ENCODE peak calls at places on chromosomes 3 and 15, in eight cellular contexts. D is Panc1, O is heart left ventricle, S is transverse colon, R is mammary epithelial cell, N is esophagus muscularis mucosa, B is breast epithelium, G is IMR-90. C is an unnamed sample. For H3K4me1, the result is how much of the 10 kb centered on the place peaks cover.

GRCh38 chr3:63207066-63207590 is 71.0 kb upstream of the SYNPR start:
- DNase-seq in B (no peak), D (no peak), R (no peak), N (no peak), G (no peak), S (no peak), O (no peak), C (no peak)

GRCh38 chr3:194572131-194572789 is 61.0 kb downstream of the TMEM44 start:
- DNase-seq in R (peak), S (peak), G (peak), O (peak), N (no peak), D (no peak), B (peak), C (peak)

GRCh38 chr3:159219231-159219630 is 417.4 kb downstream of the MFSD1 start:
- DNase-seq in G (no peak), B (no peak), D (no peak), O (no peak), N (no peak), R (no peak), S (no peak), C (no peak)

GRCh38 chr3:50122661-50123391 is 32.3 kb upstream of the SEMA3F start:
- DNase-seq in G (no peak), N (no peak), O (no peak), D (no peak), R (no peak), S (no peak), B (no peak), C (no peak)

GRCh38 chr3:152026033-152026556 is 152.7 kb downstream of the SUCNR1 start:
- DNase-seq in D (peak), R (peak), N (no peak), O (no peak), G (peak), B (no peak), S (no peak), C (no peak)

GRCh38 chr3:139251529-139251928 is 92.3 kb upstream of the MRPS22 start:
- DNase-seq in B (no peak), G (no peak), R (no peak), N (no peak), S (no peak), O (no peak), D (no peak), C (no peak)

GRCh38 chr15:73602992-73603391 is 30.2 kb downstream of the NPTN start:
- DNase-seq in G (no peak), O (no peak), N (no peak), D (no peak), B (no peak), S (no peak), R (no peak), C (no peak)

GRCh38 chr15:62549345-62549970 is 384.4 kb upstream of the C2CD4B start:
- DNase-seq in R (peak), N (no peak), B (no peak), D (peak), O (no peak), S (peak), G (peak), C (no peak)

GRCh38 chr3:195117978-195118581 is 152.9 kb downstream of the XXYLT1 start:
- DNase-seq in O (no peak), S (peak), R (peak), G (peak), B (no peak), D (no peak), N (no peak), C (no peak)

GRCh38 chr15:73318463-73319351 is 50.1 kb downstream of the HCN4 start:
- DNase-seq in O (no peak), B (no peak), S (no peak), N (no peak), R (no peak), D (no peak), G (no peak), C (no peak)

GRCh38 chr3:15266510-15267376 is 60.7 kb downstream of the CAPN7 start:
- DNase-seq in B (no peak), G (no peak), N (peak), O (no peak), D (no peak), R (no peak), S (no peak), C (no peak)

GRCh38 chr3:105752791-105753415 is 115.9 kb downstream of the CBLB start:
- DNase-seq in G (no peak), S (peak), D (no peak), B (no peak), N (no peak), O (no peak), R (peak), C (no peak)

GRCh38 chr3:189567322-189567721 is 63.9 kb upstream of the TP63 start:
- DNase-seq in N (no peak), D (no peak), S (no peak), R (no peak), G (no peak), B (no peak), O (no peak), C (no peak)

GRCh38 chr15:99732268-99732641 is 982 bp downstream of the LYSMD4 start:
- DNase-seq in G (peak), N (no peak), B (no peak), O (no peak), S (no peak), D (no peak), R (peak), C (no peak)

GRCh38 chr3:45949432-45949831 is 6.2 kb downstream of the CXCR6 start:
- DNase-seq in N (no peak), D (no peak), R (no peak), G (no peak), B (no peak), S (no peak), O (no peak), C (no peak)

GRCh38 chr15:68497206-68497910 is 65.4 kb upstream of the ITGA11 start:
- DNase-seq in O (no peak), D (no peak), S (no peak), G (peak), N (peak), B (no peak), R (no peak), C (no peak)

GRCh38 chr3:42180901-42181300 is 85.1 kb downstream of the CCK start:
- DNase-seq in S (peak), O (no peak), N (no peak), B (peak), R (peak), D (no peak), G (no peak), C (no peak)

GRCh38 chr3:177104299-177104992 is 92.8 kb downstream of the TBL1XR1 start:
- DNase-seq in S (no peak), O (no peak), G (no peak), R (no peak), B (no peak), D (no peak), N (no peak), C (no peak)

GRCh38 chr15:65862682-65863081 is 6.6 kb upstream of the RAB11A start:
- DNase-seq in D (no peak), O (no peak), B (no peak), S (peak), G (peak), R (peak), N (no peak), C (no peak)

GRCh38 chr15:45785897-45786296 is 151.1 kb downstream of the SQOR start:
- DNase-seq in O (no peak), G (no peak), S (no peak), B (no peak), R (no peak), N (no peak), D (no peak), C (no peak)

GRCh38 chr15:101538177-101538576 is 48.7 kb upstream of the PCSK6 start:
- DNase-seq in G (no peak), B (no peak), N (peak), O (no peak), D (no peak), S (no peak), R (no peak), C (no peak)

GRCh38 chr15:90038639-90039095 is 37.5 kb downstream of the ZNF710 start:
- DNase-seq in N (no peak), G (no peak), O (no peak), D (no peak), B (no peak), S (no peak), R (peak), C (no peak)

GRCh38 chr15:97482521-97482920 is 478.0 kb upstream of the ARRDC4 start:
- DNase-seq in O (no peak), N (no peak), S (no peak), D (no peak), G (no peak), B (no peak), R (no peak), C (no peak)
- TF ChIP-seq CTCF in O (no peak), N (no peak), S (no peak), D (no peak), G (no peak), B (no peak), R (no peak), C (peak)

DNA sequence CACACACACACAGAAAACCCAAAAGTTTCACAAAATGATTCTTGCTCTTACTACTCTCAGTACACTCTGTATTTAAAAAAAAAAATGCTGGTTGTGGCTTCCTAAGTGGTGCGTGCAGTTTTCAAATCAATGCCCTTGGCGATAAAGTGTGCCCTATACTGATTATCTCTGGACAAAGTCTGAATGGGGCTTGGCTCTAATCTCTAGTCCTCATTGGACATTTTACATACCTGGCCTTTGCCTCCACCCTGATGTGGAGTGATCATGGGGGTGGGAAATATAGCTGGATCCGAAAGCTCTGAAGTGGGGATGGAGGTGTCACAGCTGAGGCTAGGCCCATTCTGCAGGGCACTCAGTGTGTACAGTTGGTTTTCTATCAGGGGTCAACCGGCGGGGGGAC is 14.1 kb downstream of the B3GNT5 start:
- DNase-seq in B (no peak), G (no peak), O (no peak), S (no peak), N (no peak), R (no peak), D (no peak), C (no peak)
- H3K4me1 ChIP-seq in B (under half), G (under half), O (under half), S (under half), N (under half), R (half or more), D (under half), C (under half)

GRCh38 chr3:150238995-150239612 is 169.0 kb upstream of the TSC22D2 start:
- DNase-seq in G (no peak), O (no peak), N (no peak), R (peak), B (no peak), S (peak), D (no peak), C (no peak)

GRCh38 chr3:150239764-150240163 is 168.3 kb upstream of the TSC22D2 start:
- DNase-seq in N (no peak), S (no peak), O (no peak), B (no peak), G (no peak), R (no peak), D (no peak), C (no peak)

GRCh38 chr3:150240891-150241290 is 167.2 kb upstream of the TSC22D2 start:
- DNase-seq in D (no peak), O (no peak), B (no peak), R (no peak), S (no peak), G (no peak), N (no peak), C (no peak)

GRCh38 chr3:150243466-150243865 is 164.6 kb upstream of the TSC22D2 start:
- DNase-seq in S (no peak), G (no peak), R (no peak), D (no peak), N (no peak), B (no peak), O (no peak), C (no peak)

DNA sequence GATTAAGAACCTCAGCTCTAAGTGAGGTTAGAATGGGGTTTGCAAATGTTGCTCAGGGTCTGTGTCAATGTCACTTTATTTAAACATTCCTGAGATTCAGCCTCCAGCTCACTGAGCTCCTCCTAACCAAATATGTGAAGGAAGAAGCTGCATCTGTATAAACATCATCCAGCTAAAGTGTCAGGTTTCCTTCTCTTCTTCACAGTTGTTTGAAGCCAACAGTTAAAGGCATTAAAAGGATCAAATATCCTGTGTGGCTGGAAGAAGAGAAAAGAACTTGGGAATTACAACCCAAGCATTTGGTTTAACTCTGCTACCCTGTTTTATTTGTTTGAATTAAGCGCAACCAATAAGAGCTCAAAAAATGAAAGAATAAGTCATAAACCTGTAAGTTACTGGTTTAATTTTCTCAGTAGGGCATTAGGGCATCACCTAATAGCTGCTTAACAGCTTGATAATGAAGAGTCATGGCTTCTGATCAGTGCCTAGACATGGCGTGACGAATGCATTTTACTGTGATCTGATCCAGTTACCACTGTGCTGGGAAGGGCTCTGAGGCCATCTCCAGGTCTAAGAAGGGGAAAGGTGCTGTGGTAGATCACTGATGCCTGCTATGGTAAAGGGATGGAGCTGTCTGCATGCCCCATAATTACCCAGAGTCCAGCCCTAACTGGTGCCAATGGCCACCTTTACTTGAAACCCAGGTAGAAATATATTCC is 165.7 kb upstream of the TSC22D2 start:
- DNase-seq in D (no peak), O (no peak), R (no peak), B (no peak), N (no peak), S (no peak), G (peak), C (no peak)
- TF ChIP-seq CTCF in D (no peak), O (no peak), R (no peak), B (no peak), N (no peak), S (no peak), G (no peak), C (no peak)

DNA sequence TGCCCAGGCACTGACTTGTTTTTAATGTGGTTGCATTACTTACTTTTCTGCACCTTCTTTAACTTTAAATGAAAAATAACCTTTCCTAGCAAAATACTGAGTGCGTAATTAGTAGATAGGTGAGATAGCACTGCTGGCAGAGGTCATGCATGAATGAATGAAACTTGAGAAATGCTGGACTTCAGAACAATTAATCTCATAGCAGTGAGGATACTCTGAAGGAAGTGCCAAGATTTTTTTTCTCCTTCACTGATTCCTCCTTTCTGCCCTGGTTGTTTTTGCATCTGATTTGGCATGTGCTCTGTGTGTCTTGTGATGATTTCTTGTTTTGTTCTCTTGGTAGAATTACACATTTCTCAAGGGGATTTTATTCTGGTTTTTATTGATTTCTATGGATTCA is 378.9 kb downstream of the PTPRG start:
- DNase-seq in R (no peak), N (peak), S (no peak), O (no peak), D (no peak), B (no peak), G (no peak), C (no peak)
- H3K4me1 ChIP-seq in R (under half), N (under half), S (under half), O (under half), D (under half), B (under half), G (under half), C (under half)

GRCh38 chr3:124821356-124821755 is 65.8 kb downstream of the ITGB5 start:
- DNase-seq in R (no peak), N (no peak), D (no peak), G (no peak), S (no peak), O (no peak), B (no peak), C (no peak)
- TF ChIP-seq CTCF in R (no peak), N (no peak), D (no peak), G (no peak), S (no peak), O (no peak), B (no peak), C (no peak)

DNA sequence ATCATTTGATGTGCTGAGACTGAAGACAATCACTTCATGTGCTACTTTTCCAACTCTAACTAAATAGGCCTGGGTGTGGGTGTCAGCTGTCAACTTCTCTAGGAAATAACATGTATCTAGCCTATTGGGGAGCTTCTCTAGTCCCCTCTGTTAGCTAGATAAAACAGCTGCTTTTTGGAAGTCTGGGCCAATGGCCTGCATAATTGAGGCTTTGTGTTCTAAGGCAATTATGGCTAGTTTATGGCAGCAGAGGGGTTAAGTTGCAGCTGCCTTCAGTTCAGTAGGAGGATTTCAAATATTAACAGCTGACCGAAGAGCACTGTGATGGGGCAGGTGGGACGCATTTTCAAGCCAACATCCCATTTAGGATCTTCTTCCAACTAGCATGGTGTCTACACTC is 6.3 kb downstream of the COL8A1 start:
- DNase-seq in G (no peak), R (no peak), D (no peak), N (no peak), O (no peak), S (no peak), B (no peak), C (no peak)
- H3K4me1 ChIP-seq in G (under half), R (under half), D (under half), N (half or more), O (under half), S (under half), B (under half), C (under half)

DNA sequence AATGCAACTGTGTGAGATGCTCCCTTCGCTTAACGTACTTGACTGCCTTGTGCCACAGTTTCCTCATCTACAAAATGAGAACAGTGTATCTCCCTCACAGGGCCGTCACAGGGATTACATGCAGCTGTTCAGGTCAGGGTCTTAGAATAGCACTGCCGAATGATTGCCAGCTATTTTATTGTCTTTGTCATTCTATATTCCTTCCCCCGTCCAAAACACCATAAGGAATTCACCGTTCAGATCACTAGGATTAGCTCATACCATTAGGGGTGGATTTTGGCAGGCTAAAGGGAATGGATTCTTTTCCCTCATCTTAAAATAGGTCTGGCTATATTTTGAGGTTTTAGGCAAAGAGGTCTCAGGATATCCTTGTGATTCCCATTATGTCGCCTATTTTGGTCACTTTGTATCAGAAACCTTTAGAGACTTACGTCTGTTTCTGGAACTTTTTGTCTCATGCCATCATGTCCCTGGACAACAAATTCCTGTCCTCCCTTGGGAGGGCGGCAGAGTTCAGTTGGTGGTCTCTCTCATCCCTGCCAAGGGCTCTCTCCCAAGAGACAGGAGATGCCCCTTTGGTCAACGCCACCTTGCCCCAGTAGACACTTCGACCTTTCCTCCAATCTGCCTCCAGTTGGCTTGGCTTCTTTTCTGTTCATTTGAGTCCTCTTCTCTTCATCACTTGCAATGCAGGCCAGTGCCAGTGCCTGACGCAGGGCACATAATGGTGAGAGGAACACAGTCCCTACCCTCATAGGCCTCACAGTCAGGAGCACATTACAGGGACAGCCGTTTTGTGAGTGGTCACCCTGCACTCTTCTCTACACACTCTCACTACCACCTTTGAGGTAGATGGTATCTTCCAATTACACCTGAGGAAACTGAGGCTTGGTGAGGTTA is 171.6 kb upstream of the BHLHE40 start:
- DNase-seq in D (no peak), S (no peak), O (no peak), G (no peak), N (no peak), R (no peak), B (no peak), C (no peak)
- TF ChIP-seq CTCF in D (no peak), S (no peak), O (no peak), G (no peak), N (no peak), R (no peak), B (no peak), C (no peak)

GRCh38 chr15:50065264-50065663 is 53.8 kb downstream of the ATP8B4 start:
- DNase-seq in R (no peak), D (no peak), S (no peak), N (no peak), G (no peak), O (no peak), B (no peak), C (no peak)
- H3K4me1 ChIP-seq in R (under half), D (under half), S (under half), N (under half), G (under half), O (under half), B (under half), C (under half)